ENCODE peak calls at places on chromosome 19, in seven cellular contexts. One of them, this sample, is unnamed.

GRCh38 chr19:42081584-42082258 is 5.8 kb downstream of the ZNF574 start:
- DNase-seq in A673: peak
- DNase-seq in fibroblast of pulmonary artery: peak
- DNase-seq in AG09309: no peak
- DNase-seq in psoas muscle: no peak
- DNase-seq in neural progenitor cell: no peak
- DNase-seq in endothelial cell of umbilical vein: peak
- DNase-seq in this sample: no peak

GRCh38 chr19:34964598-34964997 is 569 bp upstream of the ZNF792 start:
- DNase-seq in A673: no peak
- DNase-seq in fibroblast of pulmonary artery: no peak
- DNase-seq in AG09309: no peak
- DNase-seq in psoas muscle: no peak
- DNase-seq in neural progenitor cell: no peak
- DNase-seq in endothelial cell of umbilical vein: no peak
- DNase-seq in this sample: no peak

GRCh38 chr19:38190793-38191192 is 33.2 kb downstream of the DPF1 start:
- DNase-seq in A673: no peak
- DNase-seq in fibroblast of pulmonary artery: no peak
- DNase-seq in AG09309: no peak
- DNase-seq in psoas muscle: no peak
- DNase-seq in neural progenitor cell: no peak
- DNase-seq in endothelial cell of umbilical vein: peak
- DNase-seq in this sample: no peak

GRCh38 chr19:45295873-45296272 is 26.8 kb downstream of the CKM start:
- DNase-seq in A673: no peak
- DNase-seq in fibroblast of pulmonary artery: no peak
- DNase-seq in AG09309: no peak
- DNase-seq in psoas muscle: no peak
- DNase-seq in neural progenitor cell: no peak
- DNase-seq in endothelial cell of umbilical vein: no peak
- DNase-seq in this sample: no peak

GRCh38 chr19:18489627-18490184 is 32.2 kb downstream of the ELL start:
- DNase-seq in A673: no peak
- DNase-seq in fibroblast of pulmonary artery: no peak
- DNase-seq in AG09309: no peak
- DNase-seq in psoas muscle: no peak
- DNase-seq in neural progenitor cell: no peak
- DNase-seq in endothelial cell of umbilical vein: no peak
- DNase-seq in this sample: no peak

GRCh38 chr19:49212302-49212701 is 54.7 kb downstream of the TRPM4 start:
- DNase-seq in A673: peak
- DNase-seq in fibroblast of pulmonary artery: peak
- DNase-seq in AG09309: no peak
- DNase-seq in psoas muscle: no peak
- DNase-seq in neural progenitor cell: no peak
- DNase-seq in endothelial cell of umbilical vein: no peak
- DNase-seq in this sample: no peak

GRCh38 chr19:36821758-36822157 is 16.4 kb downstream of the ZNF790 start:
- DNase-seq in A673: no peak
- DNase-seq in fibroblast of pulmonary artery: no peak
- DNase-seq in AG09309: no peak
- DNase-seq in psoas muscle: no peak
- DNase-seq in neural progenitor cell: no peak
- DNase-seq in endothelial cell of umbilical vein: no peak
- DNase-seq in this sample: no peak

GRCh38 chr19:14375582-14376291 is 5.5 kb upstream of the ADGRE5 start:
- DNase-seq in A673: no peak
- DNase-seq in fibroblast of pulmonary artery: peak
- DNase-seq in AG09309: no peak
- DNase-seq in psoas muscle: peak
- DNase-seq in neural progenitor cell: no peak
- DNase-seq in endothelial cell of umbilical vein: peak
- DNase-seq in this sample: no peak

GRCh38 chr19:38549061-38549460 is 68.7 kb downstream of the MAP4K1 start:
- DNase-seq in A673: no peak
- DNase-seq in fibroblast of pulmonary artery: no peak
- DNase-seq in AG09309: no peak
- DNase-seq in psoas muscle: peak
- DNase-seq in neural progenitor cell: no peak
- DNase-seq in endothelial cell of umbilical vein: no peak
- DNase-seq in this sample: no peak

GRCh38 chr19:35267818-35268545 is 780 bp upstream of the USF2 start:
- DNase-seq in A673: peak
- DNase-seq in fibroblast of pulmonary artery: peak
- DNase-seq in AG09309: no peak
- DNase-seq in psoas muscle: peak
- DNase-seq in neural progenitor cell: peak
- DNase-seq in endothelial cell of umbilical vein: peak
- DNase-seq in this sample: no peak

GRCh38 chr19:17490411-17490810 is 20.1 kb downstream of the SLC27A1 start:
- DNase-seq in A673: no peak
- DNase-seq in fibroblast of pulmonary artery: no peak
- DNase-seq in AG09309: no peak
- DNase-seq in psoas muscle: no peak
- DNase-seq in neural progenitor cell: no peak
- DNase-seq in endothelial cell of umbilical vein: no peak
- DNase-seq in this sample: no peak

GRCh38 chr19:39397360-39398296 is 6.5 kb downstream of the MED29 start:
- DNase-seq in A673: peak
- DNase-seq in fibroblast of pulmonary artery: peak
- DNase-seq in AG09309: no peak
- DNase-seq in psoas muscle: peak
- DNase-seq in neural progenitor cell: peak
- DNase-seq in endothelial cell of umbilical vein: peak
- DNase-seq in this sample: no peak

GRCh38 chr19:38004505-38005223 is 97.7 kb downstream of the SIPA1L3 start:
- DNase-seq in A673: peak
- DNase-seq in fibroblast of pulmonary artery: peak
- DNase-seq in AG09309: peak
- DNase-seq in psoas muscle: peak
- DNase-seq in neural progenitor cell: peak
- DNase-seq in endothelial cell of umbilical vein: peak
- DNase-seq in this sample: peak

GRCh38 chr19:39240421-39240820 is 4.4 kb downstream of the IFNL3 start:
- DNase-seq in A673: no peak
- DNase-seq in fibroblast of pulmonary artery: no peak
- DNase-seq in AG09309: no peak
- DNase-seq in psoas muscle: no peak
- DNase-seq in neural progenitor cell: no peak
- DNase-seq in endothelial cell of umbilical vein: no peak
- DNase-seq in this sample: no peak

GRCh38 chr19:18675779-18676178 is 7.7 kb upstream of the CRTC1 start:
- DNase-seq in A673: peak
- DNase-seq in fibroblast of pulmonary artery: peak
- DNase-seq in AG09309: no peak
- DNase-seq in psoas muscle: no peak
- DNase-seq in neural progenitor cell: peak
- DNase-seq in endothelial cell of umbilical vein: no peak
- DNase-seq in this sample: no peak

GRCh38 chr19:48760514-48761221 is 5.3 kb downstream of the FGF21 start:
- DNase-seq in A673: no peak
- DNase-seq in fibroblast of pulmonary artery: no peak
- DNase-seq in AG09309: no peak
- DNase-seq in psoas muscle: no peak
- DNase-seq in neural progenitor cell: no peak
- DNase-seq in endothelial cell of umbilical vein: peak
- DNase-seq in this sample: no peak

GRCh38 chr19:17938092-17938845 is 5.5 kb downstream of the CCDC124 start:
- DNase-seq in A673: peak
- DNase-seq in fibroblast of pulmonary artery: peak
- DNase-seq in AG09309: peak
- DNase-seq in psoas muscle: peak
- DNase-seq in neural progenitor cell: peak
- DNase-seq in endothelial cell of umbilical vein: peak
- DNase-seq in this sample: peak

GRCh38 chr19:49229416-49229815 is 71.8 kb downstream of the TRPM4 start:
- DNase-seq in A673: no peak
- DNase-seq in fibroblast of pulmonary artery: no peak
- DNase-seq in AG09309: no peak
- DNase-seq in psoas muscle: no peak
- DNase-seq in neural progenitor cell: no peak
- DNase-seq in endothelial cell of umbilical vein: no peak
- DNase-seq in this sample: no peak

GRCh38 chr19:17741456-17741855 is 9.8 kb upstream of the FCHO1 start:
- DNase-seq in A673: no peak
- DNase-seq in fibroblast of pulmonary artery: no peak
- DNase-seq in AG09309: no peak
- DNase-seq in psoas muscle: no peak
- DNase-seq in neural progenitor cell: no peak
- DNase-seq in endothelial cell of umbilical vein: no peak
- DNase-seq in this sample: no peak

GRCh38 chr19:12527034-12527836 is 24.0 kb downstream of the ZNF564 start:
- DNase-seq in A673: peak
- DNase-seq in fibroblast of pulmonary artery: peak
- DNase-seq in AG09309: no peak
- DNase-seq in psoas muscle: no peak
- DNase-seq in neural progenitor cell: peak
- DNase-seq in endothelial cell of umbilical vein: peak
- DNase-seq in this sample: peak

GRCh38 chr19:40908981-40909380 is 26.9 kb upstream of the CYP2A7 start:
- DNase-seq in A673: no peak
- DNase-seq in fibroblast of pulmonary artery: no peak
- DNase-seq in AG09309: no peak
- DNase-seq in psoas muscle: no peak
- DNase-seq in neural progenitor cell: no peak
- DNase-seq in endothelial cell of umbilical vein: peak
- DNase-seq in this sample: no peak

GRCh38 chr19:50959731-50960500 is 7.1 kb upstream of the KLK5 start:
- DNase-seq in A673: peak
- DNase-seq in fibroblast of pulmonary artery: no peak
- DNase-seq in AG09309: no peak
- DNase-seq in psoas muscle: no peak
- DNase-seq in neural progenitor cell: no peak
- DNase-seq in endothelial cell of umbilical vein: no peak
- DNase-seq in this sample: no peak

GRCh38 chr19:1258707-1259205 is 10.4 kb downstream of the MIDN start:
- DNase-seq in A673: no peak
- DNase-seq in fibroblast of pulmonary artery: no peak
- DNase-seq in AG09309: no peak
- DNase-seq in psoas muscle: no peak
- DNase-seq in neural progenitor cell: no peak
- DNase-seq in endothelial cell of umbilical vein: no peak
- DNase-seq in this sample: no peak

GRCh38 chr19:2533686-2534085 is 57.8 kb downstream of the GADD45B start:
- DNase-seq in A673: no peak
- DNase-seq in fibroblast of pulmonary artery: peak
- DNase-seq in AG09309: no peak
- DNase-seq in psoas muscle: no peak
- DNase-seq in neural progenitor cell: no peak
- DNase-seq in endothelial cell of umbilical vein: peak
- DNase-seq in this sample: no peak
- H3K4me3 ChIP-seq in A673: no peak
- H3K4me3 ChIP-seq in fibroblast of pulmonary artery: no peak
- H3K4me3 ChIP-seq in AG09309: no peak
- H3K4me3 ChIP-seq in psoas muscle: no peak
- H3K4me3 ChIP-seq in neural progenitor cell: no peak
- H3K4me3 ChIP-seq in endothelial cell of umbilical vein: no peak
- H3K4me3 ChIP-seq in this sample: no peak

GRCh38 chr19:5504115-5504514 is 48.9 kb downstream of the ZNRF4 start:
- DNase-seq in A673: no peak
- DNase-seq in fibroblast of pulmonary artery: no peak
- DNase-seq in AG09309: no peak
- DNase-seq in psoas muscle: no peak
- DNase-seq in neural progenitor cell: no peak
- DNase-seq in endothelial cell of umbilical vein: no peak
- DNase-seq in this sample: no peak
- TF ChIP-seq CTCF in A673: no peak
- TF ChIP-seq CTCF in fibroblast of pulmonary artery: peak
- TF ChIP-seq CTCF in AG09309: no peak
- TF ChIP-seq CTCF in psoas muscle: no peak
- TF ChIP-seq CTCF in neural progenitor cell: no peak
- TF ChIP-seq CTCF in endothelial cell of umbilical vein: no peak
- TF ChIP-seq CTCF in this sample: peak

DNA sequence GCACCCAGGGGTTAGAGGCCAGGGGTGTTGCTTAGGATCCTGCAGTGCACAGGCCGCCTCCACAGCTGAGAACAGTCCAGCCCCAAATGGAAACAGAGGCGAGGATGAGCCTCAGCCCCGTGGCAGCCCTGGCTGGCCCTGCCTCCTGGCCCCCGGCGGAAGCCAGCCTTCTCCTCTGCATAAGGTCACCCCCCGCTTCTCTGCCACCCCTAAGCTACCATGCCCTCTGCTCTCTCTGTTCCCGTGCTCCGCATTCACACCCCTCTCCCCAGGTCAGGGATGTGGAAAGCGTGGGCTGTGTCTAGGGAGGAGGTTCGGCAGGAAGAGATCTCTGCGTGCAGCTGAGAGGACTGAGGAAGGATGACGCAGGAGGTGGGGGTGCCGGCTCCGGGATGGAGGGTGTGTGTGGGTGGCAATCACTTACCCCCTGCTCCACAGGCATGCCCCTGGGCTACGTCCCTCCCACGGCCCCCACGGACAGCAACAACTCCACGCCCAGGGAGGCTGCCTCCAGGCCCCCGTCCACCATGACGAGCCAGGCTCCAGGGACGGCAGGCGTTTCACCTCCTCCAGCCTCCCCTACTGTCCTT is 6.0 kb downstream of the SSC5D start:
- DNase-seq in A673: no peak
- DNase-seq in fibroblast of pulmonary artery: peak
- DNase-seq in AG09309: no peak
- DNase-seq in psoas muscle: peak
- DNase-seq in neural progenitor cell: no peak
- DNase-seq in endothelial cell of umbilical vein: no peak
- DNase-seq in this sample: no peak
- H3K4me3 ChIP-seq in A673: no peak
- H3K4me3 ChIP-seq in fibroblast of pulmonary artery: peak
- H3K4me3 ChIP-seq in AG09309: peak
- H3K4me3 ChIP-seq in psoas muscle: peak
- H3K4me3 ChIP-seq in neural progenitor cell: no peak
- H3K4me3 ChIP-seq in endothelial cell of umbilical vein: no peak
- H3K4me3 ChIP-seq in this sample: no peak

DNA sequence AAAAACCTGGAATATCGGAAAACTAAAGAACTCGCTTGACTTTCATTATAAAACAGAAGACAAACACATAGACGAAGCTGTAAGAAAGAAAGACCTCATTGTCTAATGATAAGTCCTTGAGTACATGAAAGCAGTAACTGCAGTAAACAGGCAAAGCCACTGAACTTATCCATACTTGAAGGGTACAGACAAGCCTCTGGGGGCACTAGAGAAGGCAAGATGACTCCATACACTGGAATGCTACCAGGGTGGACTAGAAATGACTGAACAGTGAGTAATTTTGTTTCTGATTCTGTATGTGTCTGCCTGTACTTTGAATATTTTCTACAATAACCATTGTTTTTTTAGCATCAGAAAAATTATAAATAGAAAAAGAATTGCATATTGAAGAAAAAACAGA is 507.9 kb downstream of the UQCRFS1 start:
- DNase-seq in A673: peak
- DNase-seq in fibroblast of pulmonary artery: peak
- DNase-seq in AG09309: peak
- DNase-seq in psoas muscle: no peak
- DNase-seq in neural progenitor cell: peak
- DNase-seq in endothelial cell of umbilical vein: no peak
- DNase-seq in this sample: peak
- TF ChIP-seq CTCF in A673: no peak
- TF ChIP-seq CTCF in fibroblast of pulmonary artery: peak
- TF ChIP-seq CTCF in AG09309: peak
- TF ChIP-seq CTCF in psoas muscle: no peak
- TF ChIP-seq CTCF in neural progenitor cell: peak
- TF ChIP-seq CTCF in endothelial cell of umbilical vein: no peak
- TF ChIP-seq CTCF in this sample: peak

This sample was measured in retinal pigment epithelial cell.